ENCODE peak calls at places on chromosomes 16 and 17, in ten cellular contexts. V is esophagus squamous epithelium; G is hepatocyte; T is small intestine; J is upper lobe of right lung; K is PC-3; W is adipocyte; Y is effector memory CD4-positive, alpha-beta T cell; D is SJSA1; I is tibial nerve. F is an unnamed sample.
A peak's percentile ranks its signal among the peaks of the same experiment; 100 is the strongest.

GRCh38 chr16:56336071-56336688 is 89.2 kb downstream of the AMFR start:
- DNase-seq in V (no peak), G (no peak), T (no peak), J (no peak), K (peak; percentile 28), W (no peak), Y (no peak), D (no peak), I (no peak), F (no peak)

GRCh38 chr17:45293413-45294211 is 23.2 kb downstream of the MAP3K14 start:
- DNase-seq in V (no peak), G (peak; percentile 87), T (peak; percentile 90), J (peak; percentile 83), K (peak; percentile 90), W (peak; percentile 94), Y (no peak), D (peak; percentile 93), I (peak; percentile 71), F (no peak)

GRCh38 chr17:17994271-17994670 is 21.6 kb downstream of the DRC3 start:
- DNase-seq in V (no peak), G (peak; percentile 46), T (no peak), J (no peak), K (peak; percentile 35), W (peak; percentile 19), Y (no peak), D (no peak), I (no peak), F (peak; percentile 18)

GRCh38 chr16:67652578-67653130 is 7.4 kb downstream of the ACD start:
- DNase-seq in V (no peak), G (peak; percentile 67), T (no peak), J (no peak), K (peak; percentile 37), W (peak; percentile 53), Y (no peak), D (peak; percentile 54), I (no peak), F (no peak)

GRCh38 chr16:86672215-86672863 is 94.0 kb downstream of the FOXL1 start:
- DNase-seq in V (no peak), G (no peak), T (no peak), J (no peak), K (no peak), W (no peak), Y (no peak), D (no peak), I (no peak), F (no peak)

GRCh38 chr17:17075037-17075755 is 32.9 kb downstream of the MPRIP start:
- DNase-seq in V (no peak), G (peak; percentile 44), T (no peak), J (peak; percentile 60), K (no peak), W (peak; percentile 63), Y (no peak), D (no peak), I (peak; percentile 64), F (no peak)

GRCh38 chr16:19963306-19963705 is 78.7 kb upstream of the GPRC5B start:
- DNase-seq in V (no peak), G (no peak), T (no peak), J (no peak), K (no peak), W (no peak), Y (no peak), D (no peak), I (no peak), F (no peak)

GRCh38 chr17:21161498-21162393 is 35.0 kb downstream of the DHRS7B start:
- DNase-seq in V (no peak), G (no peak), T (no peak), J (no peak), K (no peak), W (peak; percentile 55), Y (no peak), D (no peak), I (no peak), F (no peak)

GRCh38 chr16:72508196-72508595 is 336.2 kb upstream of the PMFBP1 start:
- DNase-seq in V (no peak), G (no peak), T (no peak), J (no peak), K (peak; percentile 37), W (no peak), Y (no peak), D (no peak), I (no peak), F (no peak)

GRCh38 chr17:5181509-5182305 is 10.0 kb downstream of the ZNF594 start:
- DNase-seq in V (no peak), G (no peak), T (no peak), J (no peak), K (no peak), W (no peak), Y (no peak), D (no peak), I (no peak), F (no peak)

GRCh38 chr17:82095777-82096708 is 2.0 kb downstream of the FASN start:
- DNase-seq in V (no peak), G (no peak), T (no peak), J (no peak), K (peak; percentile 51), W (no peak), Y (no peak), D (no peak), I (no peak), F (no peak)

GRCh38 chr17:28992202-28992601 is 13.6 kb downstream of the SEZ6 start:
- DNase-seq in V (no peak), G (no peak), T (no peak), J (no peak), K (no peak), W (no peak), Y (no peak), D (no peak), I (no peak), F (no peak)

GRCh38 chr17:34626141-34626681 is 46.8 kb downstream of the TMEM132E start:
- DNase-seq in V (no peak), G (no peak), T (peak; percentile 52), J (no peak), K (no peak), W (no peak), Y (no peak), D (no peak), I (no peak), F (no peak)

GRCh38 chr16:19307587-19308241 is 22.2 kb downstream of the CLEC19A start:
- DNase-seq in V (no peak), G (no peak), T (no peak), J (no peak), K (no peak), W (no peak), Y (no peak), D (no peak), I (no peak), F (no peak)

GRCh38 chr16:23171234-23171948 is 11.2 kb upstream of the SCNN1G start:
- DNase-seq in V (no peak), G (no peak), T (no peak), J (no peak), K (peak; percentile 28), W (no peak), Y (no peak), D (peak; percentile 47), I (no peak), F (no peak)

DNA sequence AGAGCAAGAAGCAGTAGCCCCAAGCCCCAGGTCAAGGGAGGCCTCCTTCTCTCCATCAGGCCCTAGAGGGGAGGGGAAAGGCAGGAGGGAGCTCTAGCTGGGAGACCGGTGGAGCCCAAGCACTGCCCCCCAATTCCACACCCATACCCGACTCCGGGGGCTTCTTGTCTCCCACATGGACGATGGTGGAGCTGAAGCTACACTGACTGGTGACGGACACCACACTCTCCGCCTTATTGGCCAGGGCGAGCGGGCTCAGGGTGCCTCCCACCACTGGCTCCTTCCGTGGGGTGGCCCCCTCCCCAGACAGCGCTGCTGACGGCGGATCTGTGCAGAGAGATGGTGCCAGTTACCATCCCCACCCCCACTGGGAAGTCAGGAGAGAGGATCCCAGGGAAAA is 6.4 kb downstream of the PER1 start:
- DNase-seq in V (no peak), G (no peak), T (no peak), J (peak; percentile 63), K (no peak), W (no peak), Y (no peak), D (no peak), I (no peak), F (no peak)
- H3K36me3 ChIP-seq in V (peaks cover 100% of the 10 kb centered on the region), G (no peaks in the 10 kb centered on the region), T (peaks cover 42% of the 10 kb centered on the region), J (peaks cover 100% of the 10 kb centered on the region), K (peaks cover 4% of the 10 kb centered on the region), W (peaks cover 99% of the 10 kb centered on the region), Y (peaks cover 88% of the 10 kb centered on the region), D (peaks cover 67% of the 10 kb centered on the region), I (peaks cover 100% of the 10 kb centered on the region), F (peaks cover 88% of the 10 kb centered on the region)

GRCh38 chr16:21950782-21951521 is 2.2 kb upstream of the UQCRC2 start:
- DNase-seq in V (no peak), G (peak; percentile 20), T (peak; percentile 46), J (no peak), K (peak; percentile 47), W (peak; percentile 43), Y (no peak), D (peak; percentile 12), I (no peak), F (no peak)

GRCh38 chr16:21953541-21953902 is 361 bp downstream of the UQCRC2 start:
- DNase-seq in V (no peak), G (no peak), T (no peak), J (no peak), K (no peak), W (no peak), Y (no peak), D (no peak), I (no peak), F (no peak)

GRCh38 chr16:21952793-21953540 is at the start of gene UQCRC2:
- DNase-seq in V (peak; percentile 37), G (peak; percentile 96), T (peak; percentile 97), J (peak; percentile 95), K (peak; percentile 86), W (peak; percentile 97), Y (peak; percentile 85), D (peak; percentile 98), I (peak; percentile 57), F (peak; percentile 93)

GRCh38 chr16:21949713-21950260 is 3.4 kb upstream of the UQCRC2 start:
- DNase-seq in V (no peak), G (no peak), T (no peak), J (no peak), K (no peak), W (no peak), Y (no peak), D (no peak), I (no peak), F (no peak)

GRCh38 chr16:21952040-21952792 is 945 bp upstream of the UQCRC2 start:
- DNase-seq in V (no peak), G (peak; percentile 89), T (peak; percentile 98), J (peak; percentile 87), K (peak; percentile 62), W (peak; percentile 90), Y (peak; percentile 73), D (no peak), I (no peak), F (peak; percentile 46)
- H3K4me1 ChIP-seq in V (peaks cover 53% of the 10 kb centered on the region), G (peaks cover 11% of the 10 kb centered on the region), T (peaks cover 3% of the 10 kb centered on the region), J (peaks cover 33% of the 10 kb centered on the region), K (peaks cover 16% of the 10 kb centered on the region), W (peaks cover 25% of the 10 kb centered on the region), Y (peaks cover 26% of the 10 kb centered on the region), D (peaks cover 10% of the 10 kb centered on the region), I (peaks cover 30% of the 10 kb centered on the region), F (peaks cover 36% of the 10 kb centered on the region)

GRCh38 chr16:30357715-30358576 is 2.8 kb upstream of the CD2BP2 start:
- DNase-seq in V (no peak), G (no peak), T (no peak), J (no peak), K (no peak), W (no peak), Y (no peak), D (no peak), I (no peak), F (no peak)
- H3K36me3 ChIP-seq in V (peaks cover 76% of the 10 kb centered on the region), G (no peaks in the 10 kb centered on the region), T (peaks cover 4% of the 10 kb centered on the region), J (peaks cover 62% of the 10 kb centered on the region), K (no peaks in the 10 kb centered on the region), W (peaks cover 47% of the 10 kb centered on the region), Y (peaks cover 29% of the 10 kb centered on the region), D (peaks cover 86% of the 10 kb centered on the region), I (peaks cover 69% of the 10 kb centered on the region), F (peaks cover 18% of the 10 kb centered on the region)

GRCh38 chr17:64124609-64125008 is 5.3 kb downstream of the ERN1 start:
- DNase-seq in V (no peak), G (no peak), T (no peak), J (no peak), K (no peak), W (no peak), Y (no peak), D (no peak), I (no peak), F (no peak)
- H3K4me1 ChIP-seq in V (peaks cover 64% of the 10 kb centered on the region), G (peaks cover 23% of the 10 kb centered on the region), T (peaks cover 5% of the 10 kb centered on the region), J (peaks cover 33% of the 10 kb centered on the region), K (peaks cover 36% of the 10 kb centered on the region), W (peaks cover 28% of the 10 kb centered on the region), Y (peaks cover 35% of the 10 kb centered on the region), D (peaks cover 21% of the 10 kb centered on the region), I (peaks cover 12% of the 10 kb centered on the region), F (peaks cover 18% of the 10 kb centered on the region)